ENCODE peak calls at places on chromosomes 2 and 18, in eight cellular contexts. One of them, this sample, is unnamed.

GRCh38 chr2:27308359-27308875 is at the start of gene UCN:
- DNase-seq in activated T-cell treated with anti-CD3 and anti-CD28 coated beads, Interleukin-2, amount 50 U/mL, for 72 hours: no peak
- DNase-seq in amygdala: no peak
- DNase-seq in fibroblast of pulmonary artery: peak
- DNase-seq in HFFc6: peak
- DNase-seq in GM10248: no peak
- DNase-seq in NT2/D1: no peak
- DNase-seq in SJSA1: no peak
- DNase-seq in this sample: no peak

GRCh38 chr2:61658841-61659780 is 121.0 kb upstream of the XPO1 start:
- DNase-seq in activated T-cell treated with anti-CD3 and anti-CD28 coated beads, Interleukin-2, amount 50 U/mL, for 72 hours: no peak
- DNase-seq in amygdala: no peak
- DNase-seq in fibroblast of pulmonary artery: peak
- DNase-seq in HFFc6: peak
- DNase-seq in GM10248: peak
- DNase-seq in NT2/D1: peak
- DNase-seq in SJSA1: no peak
- DNase-seq in this sample: no peak

GRCh38 chr18:74645717-74646116 is 48.0 kb downstream of the ZNF407 start:
- DNase-seq in activated T-cell treated with anti-CD3 and anti-CD28 coated beads, Interleukin-2, amount 50 U/mL, for 72 hours: no peak
- DNase-seq in amygdala: no peak
- DNase-seq in fibroblast of pulmonary artery: no peak
- DNase-seq in HFFc6: peak
- DNase-seq in GM10248: no peak
- DNase-seq in NT2/D1: no peak
- DNase-seq in SJSA1: no peak
- DNase-seq in this sample: no peak

GRCh38 chr2:21317131-21317530 is 193.4 kb downstream of the TDRD15 start:
- DNase-seq in activated T-cell treated with anti-CD3 and anti-CD28 coated beads, Interleukin-2, amount 50 U/mL, for 72 hours: peak
- DNase-seq in amygdala: peak
- DNase-seq in fibroblast of pulmonary artery: peak
- DNase-seq in HFFc6: no peak
- DNase-seq in GM10248: peak
- DNase-seq in NT2/D1: peak
- DNase-seq in SJSA1: no peak
- DNase-seq in this sample: no peak

GRCh38 chr2:15673919-15674636 is 82.4 kb downstream of the DDX1 start:
- DNase-seq in activated T-cell treated with anti-CD3 and anti-CD28 coated beads, Interleukin-2, amount 50 U/mL, for 72 hours: no peak
- DNase-seq in amygdala: no peak
- DNase-seq in fibroblast of pulmonary artery: peak
- DNase-seq in HFFc6: peak
- DNase-seq in GM10248: no peak
- DNase-seq in NT2/D1: no peak
- DNase-seq in SJSA1: no peak
- DNase-seq in this sample: no peak

GRCh38 chr2:231387904-231388724 is 7.4 kb upstream of the B3GNT7 start:
- DNase-seq in activated T-cell treated with anti-CD3 and anti-CD28 coated beads, Interleukin-2, amount 50 U/mL, for 72 hours: no peak
- DNase-seq in amygdala: peak
- DNase-seq in fibroblast of pulmonary artery: peak
- DNase-seq in HFFc6: peak
- DNase-seq in GM10248: no peak
- DNase-seq in NT2/D1: no peak
- DNase-seq in SJSA1: peak
- DNase-seq in this sample: no peak

GRCh38 chr18:12086249-12086648 is 7.4 kb upstream of the ANKRD62 start:
- DNase-seq in activated T-cell treated with anti-CD3 and anti-CD28 coated beads, Interleukin-2, amount 50 U/mL, for 72 hours: no peak
- DNase-seq in amygdala: no peak
- DNase-seq in fibroblast of pulmonary artery: no peak
- DNase-seq in HFFc6: no peak
- DNase-seq in GM10248: no peak
- DNase-seq in NT2/D1: no peak
- DNase-seq in SJSA1: no peak
- DNase-seq in this sample: no peak

GRCh38 chr18:63336366-63337099 is 17.0 kb upstream of the BCL2 start:
- DNase-seq in activated T-cell treated with anti-CD3 and anti-CD28 coated beads, Interleukin-2, amount 50 U/mL, for 72 hours: no peak
- DNase-seq in amygdala: no peak
- DNase-seq in fibroblast of pulmonary artery: peak
- DNase-seq in HFFc6: peak
- DNase-seq in GM10248: no peak
- DNase-seq in NT2/D1: no peak
- DNase-seq in SJSA1: no peak
- DNase-seq in this sample: no peak

GRCh38 chr2:236717719-236718118 is 148.1 kb downstream of the ACKR3 start:
- DNase-seq in activated T-cell treated with anti-CD3 and anti-CD28 coated beads, Interleukin-2, amount 50 U/mL, for 72 hours: no peak
- DNase-seq in amygdala: no peak
- DNase-seq in fibroblast of pulmonary artery: no peak
- DNase-seq in HFFc6: no peak
- DNase-seq in GM10248: no peak
- DNase-seq in NT2/D1: no peak
- DNase-seq in SJSA1: no peak
- DNase-seq in this sample: no peak

GRCh38 chr2:26610504-26611335 is 30.4 kb downstream of the CIB4 start:
- DNase-seq in activated T-cell treated with anti-CD3 and anti-CD28 coated beads, Interleukin-2, amount 50 U/mL, for 72 hours: no peak
- DNase-seq in amygdala: no peak
- DNase-seq in fibroblast of pulmonary artery: no peak
- DNase-seq in HFFc6: no peak
- DNase-seq in GM10248: no peak
- DNase-seq in NT2/D1: no peak
- DNase-seq in SJSA1: peak
- DNase-seq in this sample: no peak